ENCODE peak calls at places on chromosome 18, in eight cellular contexts. C is IMR-90; Z is small intestine; V is fibroblast of pulmonary artery; X is GM19239; L is CD8-positive, alpha-beta T cell; Q is stimulated activated CD8-positive, alpha-beta memory T cell treated with anti-CD3 and anti-CD28 coated beads, Interleukin-15, amount 100 ng/mL, for 24 hours; Y is SK-MEL-5. W is an unnamed sample.

GRCh38 chr18:78543201-78543725 is 436.4 kb upstream of the SALL3 start:
- DNase-seq in C (no peak), Z (no peak), V (no peak), X (no peak), L (no peak), Q (no peak), Y (no peak), W (no peak)

GRCh38 chr18:58990720-58991119 is 126.0 kb downstream of the ZNF532 start:
- DNase-seq in C (no peak), Z (no peak), V (no peak), X (no peak), L (no peak), Q (no peak), Y (no peak), W (no peak)

GRCh38 chr18:3283908-3284307 is 22.0 kb downstream of the MYL12B start:
- DNase-seq in C (no peak), Z (no peak), V (no peak), X (no peak), L (no peak), Q (no peak), Y (peak; percentile 54), W (no peak)

GRCh38 chr18:57122906-57123510 is 23.9 kb upstream of the BOD1L2 start:
- DNase-seq in C (no peak), Z (no peak), V (no peak), X (no peak), L (no peak), Q (no peak), Y (no peak), W (no peak)

GRCh38 chr18:73366713-73367112 is 498.9 kb upstream of the NETO1 start:
- DNase-seq in C (peak; percentile 81), Z (no peak), V (no peak), X (no peak), L (no peak), Q (no peak), Y (no peak), W (peak; percentile 56)

GRCh38 chr18:59996370-59996966 is 96.7 kb downstream of the PMAIP1 start:
- DNase-seq in C (peak; percentile 57), Z (peak; percentile 53), V (peak; percentile 68), X (peak; percentile 13), L (no peak), Q (no peak), Y (peak; percentile 58), W (peak; percentile 58)

GRCh38 chr18:79534356-79534755 is 138.6 kb downstream of the NFATC1 start:
- DNase-seq in C (no peak), Z (no peak), V (no peak), X (no peak), L (no peak), Q (no peak), Y (no peak), W (no peak)

GRCh38 chr18:71327443-71328120 is 1038.7 kb downstream of the SOCS6 start:
- DNase-seq in C (no peak), Z (no peak), V (peak; percentile 34), X (no peak), L (no peak), Q (no peak), Y (no peak), W (no peak)

GRCh38 chr18:46459789-46460455 is 197.1 kb downstream of the LOXHD1 start:
- DNase-seq in C (no peak), Z (no peak), V (no peak), X (no peak), L (no peak), Q (no peak), Y (no peak), W (no peak)

GRCh38 chr18:65735166-65735565 is 15.6 kb upstream of the CDH7 start:
- DNase-seq in C (no peak), Z (no peak), V (no peak), X (no peak), L (no peak), Q (no peak), Y (no peak), W (no peak)

GRCh38 chr18:72444756-72445155 is 99.4 kb downstream of the CBLN2 start:
- DNase-seq in C (no peak), Z (no peak), V (no peak), X (no peak), L (no peak), Q (no peak), Y (no peak), W (no peak)

GRCh38 chr18:36809590-36810381 is 19.0 kb downstream of the TPGS2 start:
- DNase-seq in C (peak; percentile 79), Z (peak; percentile 73), V (peak; percentile 81), X (peak; percentile 57), L (peak; percentile 2), Q (no peak), Y (peak; percentile 76), W (peak; percentile 74)

GRCh38 chr18:79733996-79734770 is 54.6 kb downstream of the CTDP1 start:
- DNase-seq in C (no peak), Z (no peak), V (no peak), X (no peak), L (no peak), Q (no peak), Y (no peak), W (peak; percentile 80)

GRCh38 chr18:37574113-37574512 is 8.5 kb upstream of the CELF4 start:
- DNase-seq in C (no peak), Z (no peak), V (peak; percentile 22), X (no peak), L (no peak), Q (no peak), Y (no peak), W (peak; percentile 5)

GRCh38 chr18:54240629-54241107 is 16.2 kb upstream of the MBD2 start:
- DNase-seq in C (no peak), Z (no peak), V (no peak), X (no peak), L (no peak), Q (no peak), Y (no peak), W (no peak)

GRCh38 chr18:55214534-55214933 is 255.3 kb upstream of the CCDC68 start:
- DNase-seq in C (no peak), Z (no peak), V (no peak), X (no peak), L (no peak), Q (no peak), Y (no peak), W (no peak)

GRCh38 chr18:62720048-62720447 is 4.7 kb downstream of the PHLPP1 start:
- DNase-seq in C (no peak), Z (no peak), V (no peak), X (no peak), L (no peak), Q (no peak), Y (no peak), W (no peak)

GRCh38 chr18:32420084-32420483 is 50.6 kb downstream of the GAREM1 start:
- DNase-seq in C (no peak), Z (no peak), V (peak; percentile 44), X (no peak), L (no peak), Q (no peak), Y (no peak), W (no peak)

GRCh38 chr18:14189858-14190257 is 57.6 kb upstream of the ZNF519 start:
- DNase-seq in C (no peak), Z (peak; percentile 31), V (peak; percentile 5), X (no peak), L (no peak), Q (no peak), Y (no peak), W (peak; percentile 90)

GRCh38 chr18:22128954-22129353 is 40.4 kb upstream of the GATA6 start:
- DNase-seq in C (no peak), Z (peak; percentile 46), V (no peak), X (no peak), L (no peak), Q (no peak), Y (no peak), W (no peak)

GRCh38 chr18:66749475-66750035 is 145.7 kb upstream of the CDH19 start:
- DNase-seq in C (no peak), Z (peak; percentile 15), V (no peak), X (no peak), L (no peak), Q (no peak), Y (peak; percentile 8), W (no peak)

GRCh38 chr18:40866013-40866644 is 1088.9 kb upstream of the PIK3C3 start:
- DNase-seq in C (no peak), Z (no peak), V (no peak), X (no peak), L (no peak), Q (no peak), Y (peak; percentile 25), W (peak; percentile 37)

GRCh38 chr18:76323891-76324290 is 171.2 kb downstream of the ZNF516 start:
- DNase-seq in C (no peak), Z (no peak), V (no peak), X (no peak), L (no peak), Q (no peak), Y (no peak), W (no peak)

GRCh38 chr18:11150271-11150615 is 874 bp upstream of the PIEZO2 start:
- DNase-seq in C (no peak), Z (no peak), V (no peak), X (no peak), L (no peak), Q (no peak), Y (no peak), W (no peak)

GRCh38 chr18:46942646-46943045 is 25.2 kb downstream of the KATNAL2 start:
- DNase-seq in C (no peak), Z (no peak), V (no peak), X (no peak), L (no peak), Q (no peak), Y (no peak), W (no peak)

GRCh38 chr18:73945130-73945792 is 202.4 kb downstream of the FBXO15 start:
- DNase-seq in C (peak; percentile 75), Z (no peak), V (no peak), X (no peak), L (no peak), Q (no peak), Y (no peak), W (peak; percentile 81)

GRCh38 chr18:37533647-37534565 is 31.7 kb downstream of the CELF4 start:
- DNase-seq in C (no peak), Z (no peak), V (no peak), X (no peak), L (no peak), Q (no peak), Y (no peak), W (no peak)

GRCh38 chr18:3652380-3653262 is 202.6 kb downstream of the TGIF1 start:
- DNase-seq in C (peak; percentile 99), Z (peak; percentile 96), V (peak; percentile 99), X (no peak), L (no peak), Q (peak; percentile 8), Y (peak; percentile 91), W (peak; percentile 97)

GRCh38 chr18:5601188-5601624 is 57.4 kb upstream of the EPB41L3 start:
- DNase-seq in C (no peak), Z (peak; percentile 93), V (no peak), X (no peak), L (no peak), Q (no peak), Y (no peak), W (no peak)

GRCh38 chr18:23131693-23132319 is 3.5 kb upstream of the CABLES1 start:
- DNase-seq in C (peak; percentile 84), Z (peak; percentile 82), V (peak; percentile 94), X (peak; percentile 63), L (peak; percentile 49), Q (no peak), Y (peak; percentile 88), W (peak; percentile 85)

GRCh38 chr18:49584431-49584830 is 22.6 kb downstream of the LIPG start:
- DNase-seq in C (no peak), Z (no peak), V (no peak), X (no peak), L (no peak), Q (no peak), Y (no peak), W (peak; percentile 23)